ENCODE peak calls at places on chromosomes 1 and 21, in nine cellular contexts. T, C, Y, E, P, U, V, D and W are unnamed samples.

GRCh38 chr1:226001852-226002666 is 2.9 kb upstream of the SDE2 start:
- DNase-seq in T (peak), C (no peak), Y (no peak), E (peak), P (no peak), U (peak), V (peak), D (peak), W (peak)

GRCh38 chr1:7046314-7046713 is 261.1 kb downstream of the CAMTA1 start:
- DNase-seq in T (peak), C (peak), Y (peak), E (no peak), P (no peak), U (no peak), V (no peak), D (peak), W (no peak)

GRCh38 chr1:234962340-234962989 is 166.2 kb downstream of the TOMM20 start:
- DNase-seq in T (peak), C (no peak), Y (no peak), E (peak), P (no peak), U (peak), V (no peak), D (peak), W (peak)

GRCh38 chr1:145978860-145979745 is 14.6 kb downstream of the POLR3GL start:
- DNase-seq in T (peak), C (peak), Y (peak), E (peak), P (peak), U (peak), V (peak), D (peak), W (peak)

GRCh38 chr1:244271909-244272308 is 179.8 kb downstream of the ADSS2 start:
- DNase-seq in T (no peak), C (no peak), Y (no peak), E (no peak), P (no peak), U (no peak), V (no peak), D (no peak), W (no peak)

GRCh38 chr1:196160066-196160795 is 448.0 kb downstream of the KCNT2 start:
- DNase-seq in T (peak), C (no peak), Y (no peak), E (no peak), P (no peak), U (no peak), V (no peak), D (peak), W (no peak)

GRCh38 chr21:44943005-44943685 is 3.3 kb downstream of the SLX9 start:
- DNase-seq in T (no peak), C (no peak), Y (no peak), E (no peak), P (peak), U (peak), V (no peak), D (peak), W (no peak)

GRCh38 chr1:51819810-51820209 is 58.7 kb downstream of the NRDC start:
- DNase-seq in T (peak), C (no peak), Y (no peak), E (no peak), P (no peak), U (no peak), V (no peak), D (peak), W (no peak)

GRCh38 chr1:245680395-245680794 is 525.6 kb downstream of the KIF26B start:
- DNase-seq in T (no peak), C (no peak), Y (no peak), E (no peak), P (no peak), U (no peak), V (no peak), D (no peak), W (no peak)

GRCh38 chr1:30923597-30923996 is 15.0 kb upstream of the SDC3 start:
- DNase-seq in T (peak), C (no peak), Y (no peak), E (no peak), P (no peak), U (no peak), V (no peak), D (peak), W (no peak)

GRCh38 chr1:204714861-204715511 is 29.4 kb upstream of the LRRN2 start:
- DNase-seq in T (no peak), C (peak), Y (peak), E (peak), P (no peak), U (no peak), V (no peak), D (no peak), W (peak)

GRCh38 chr21:26110703-26111102 is 59.9 kb downstream of the APP start:
- DNase-seq in T (no peak), C (no peak), Y (no peak), E (no peak), P (no peak), U (no peak), V (no peak), D (no peak), W (no peak)

GRCh38 chr1:241356519-241357365 is at the start of gene RGS7:
- DNase-seq in T (peak), C (peak), Y (peak), E (no peak), P (peak), U (peak), V (peak), D (peak), W (no peak)

GRCh38 chr1:205954819-205955404 is 11.7 kb upstream of the SLC26A9 start:
- DNase-seq in T (no peak), C (no peak), Y (no peak), E (no peak), P (no peak), U (no peak), V (no peak), D (no peak), W (no peak)

GRCh38 chr1:221440658-221441057 is 301.2 kb downstream of the DUSP10 start:
- DNase-seq in T (peak), C (peak), Y (no peak), E (no peak), P (no peak), U (peak), V (no peak), D (peak), W (no peak)

GRCh38 chr21:27805696-27806095 is 838.8 kb upstream of the ADAMTS5 start:
- DNase-seq in T (no peak), C (no peak), Y (no peak), E (no peak), P (no peak), U (no peak), V (no peak), D (no peak), W (no peak)

DNA sequence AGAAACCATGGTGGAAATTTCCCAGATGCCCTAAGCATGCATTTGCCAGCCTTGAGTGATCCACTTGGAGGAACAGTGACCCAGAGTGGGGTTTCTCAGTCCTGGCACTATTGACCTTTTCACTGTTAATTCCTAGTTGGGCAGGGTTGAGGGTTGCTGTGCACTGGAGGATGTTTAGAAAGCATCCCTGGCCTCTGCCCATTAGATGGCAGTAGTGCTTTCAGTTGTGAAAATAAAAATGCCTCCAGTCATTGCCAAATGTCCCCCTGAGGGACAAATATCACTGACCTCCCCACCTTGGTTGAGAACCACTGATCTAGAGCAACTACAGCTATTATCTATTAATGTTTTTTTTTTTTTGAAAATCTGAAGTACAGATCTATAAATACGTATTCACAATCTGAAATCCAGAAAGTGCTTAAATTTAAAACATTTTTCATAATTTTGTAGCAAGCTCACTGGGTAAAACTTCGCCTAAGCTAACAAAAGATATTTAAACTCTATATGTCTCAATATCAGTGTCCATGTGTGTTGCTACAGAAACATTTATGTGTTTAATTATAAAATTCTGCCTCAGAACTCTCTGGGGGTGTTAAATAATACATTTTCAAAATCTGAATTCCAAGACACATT is 27.3 kb downstream of the F3 start:
- DNase-seq in T (no peak), C (peak), Y (peak), E (peak), P (no peak), U (no peak), V (no peak), D (peak), W (no peak)
- H3K27ac ChIP-seq in T (no peak), C (no peak), Y (no peak), E (no peak), P (no peak), U (no peak), V (no peak), D (no peak), W (no peak)

GRCh38 chr1:21157868-21158267 is 18.8 kb downstream of the EIF4G3 start:
- DNase-seq in T (no peak), C (no peak), Y (no peak), E (no peak), P (no peak), U (no peak), V (no peak), D (no peak), W (no peak)

GRCh38 chr1:21162740-21163464 is 13.8 kb downstream of the EIF4G3 start:
- DNase-seq in T (no peak), C (no peak), Y (no peak), E (no peak), P (no peak), U (no peak), V (no peak), D (no peak), W (no peak)

GRCh38 chr1:21161842-21162241 is 14.9 kb downstream of the EIF4G3 start:
- DNase-seq in T (peak), C (no peak), Y (no peak), E (no peak), P (no peak), U (no peak), V (no peak), D (no peak), W (no peak)

GRCh38 chr1:21157054-21157453 is 19.6 kb downstream of the EIF4G3 start:
- DNase-seq in T (no peak), C (no peak), Y (no peak), E (no peak), P (no peak), U (no peak), V (no peak), D (no peak), W (no peak)

DNA sequence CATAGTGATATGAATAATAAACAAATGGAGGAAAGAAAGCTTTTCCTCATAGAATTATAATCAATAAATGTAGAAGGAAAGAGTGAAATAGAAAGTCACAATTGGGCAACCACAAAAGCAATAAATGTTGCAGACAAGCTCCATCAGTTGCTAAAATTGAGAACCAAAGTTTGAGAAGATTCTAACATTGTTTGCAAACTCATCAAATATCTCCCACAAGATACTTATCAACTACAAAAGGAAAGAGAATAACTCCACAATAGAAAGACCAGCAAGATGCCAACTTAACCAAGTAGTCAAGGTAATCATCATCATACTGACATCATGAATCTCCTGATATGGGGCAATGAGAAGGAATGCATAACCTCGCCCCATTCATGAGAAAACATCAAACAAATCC is 16.4 kb downstream of the EIF4G3 start:
- DNase-seq in T (no peak), C (no peak), Y (no peak), E (no peak), P (no peak), U (no peak), V (no peak), D (no peak), W (no peak)
- H3K27ac ChIP-seq in T (no peak), C (no peak), Y (no peak), E (no peak), P (no peak), U (no peak), V (no peak), D (no peak), W (no peak)

GRCh38 chr1:178536329-178536728 is 23.4 kb downstream of the TEX35 start:
- DNase-seq in T (no peak), C (no peak), Y (no peak), E (no peak), P (no peak), U (peak), V (no peak), D (peak), W (peak)
- H3K27ac ChIP-seq in T (peak), C (no peak), Y (no peak), E (no peak), P (peak), U (no peak), V (peak), D (peak), W (peak)

GRCh38 chr21:32554832-32555436 is 30.4 kb downstream of the TCP10L start:
- DNase-seq in T (no peak), C (no peak), Y (no peak), E (no peak), P (no peak), U (no peak), V (no peak), D (no peak), W (no peak)
- H3K27ac ChIP-seq in T (no peak), C (no peak), Y (no peak), E (no peak), P (no peak), U (no peak), V (peak), D (no peak), W (no peak)

DNA sequence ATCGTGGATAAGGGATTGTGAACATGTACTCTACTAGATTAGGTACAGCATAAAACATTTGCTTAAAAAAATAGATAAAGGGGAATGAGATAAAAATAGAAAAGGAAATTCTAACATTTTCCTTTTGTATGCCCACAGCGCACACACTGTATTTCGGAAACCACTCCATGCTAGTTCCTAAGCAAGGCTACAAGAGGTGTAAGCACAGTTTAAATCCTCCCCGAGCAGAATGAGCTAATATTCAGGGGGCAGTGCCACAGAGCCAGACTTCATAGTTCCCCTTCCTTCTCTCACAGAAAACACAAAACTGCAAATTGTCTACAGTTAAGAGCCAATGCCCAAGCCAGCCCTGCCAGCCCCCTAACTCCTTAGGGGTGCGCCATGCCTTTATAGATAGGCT is 159.4 kb downstream of the ZNF281 start:
- DNase-seq in T (no peak), C (no peak), Y (no peak), E (no peak), P (no peak), U (no peak), V (no peak), D (no peak), W (no peak)
- H3K27ac ChIP-seq in T (no peak), C (no peak), Y (no peak), E (no peak), P (no peak), U (no peak), V (no peak), D (no peak), W (no peak)

GRCh38 chr1:54885237-54885679 is 1.7 kb downstream of the DHCR24 start:
- DNase-seq in T (no peak), C (no peak), Y (no peak), E (no peak), P (no peak), U (no peak), V (no peak), D (no peak), W (no peak)
- H3K27ac ChIP-seq in T (no peak), C (no peak), Y (no peak), E (no peak), P (peak), U (no peak), V (no peak), D (no peak), W (no peak)